ENCODE peak calls at places on chromosome 7, in eight cellular contexts. I is endodermal cell, Z is spleen, D is ascending aorta, J is H9, N is H1, A is fibroblast of lung, Q is PC-3. S is an unnamed sample. For H3K4me1 and H3K27me3, the result is how much of the 10 kb centered on the place peaks cover.

GRCh38 chr7:141593134-141593533 is 41.9 kb downstream of the AGK start:
- DNase-seq in Q (no peak), D (no peak), I (no peak), Z (no peak), A (peak), N (no peak), J (no peak), S (peak)

GRCh38 chr7:140159487-140159886 is 17.3 kb downstream of the KDM7A start:
- DNase-seq in Q (no peak), I (no peak), D (no peak), J (no peak), A (no peak), N (no peak), Z (no peak), S (no peak)

GRCh38 chr7:81159402-81159801 is 240.6 kb upstream of the SEMA3C start:
- DNase-seq in I (no peak), J (no peak), N (no peak), D (no peak), A (no peak), Q (peak), Z (no peak), S (peak)

GRCh38 chr7:127250312-127251047 is 2.3 kb downstream of the GRM8 start:
- DNase-seq in N (no peak), Q (peak), I (no peak), Z (no peak), A (no peak), J (no peak), D (no peak), S (no peak)

GRCh38 chr7:30284298-30285066 is at the start of gene ZNRF2:
- DNase-seq in D (peak), Z (peak), Q (peak), N (peak), I (peak), A (peak), J (peak), S (peak)

GRCh38 chr7:50418086-50418515 is 32.0 kb downstream of the FIGNL1 start:
- DNase-seq in D (peak), J (peak), I (peak), Q (peak), A (peak), N (peak), Z (peak), S (peak)

GRCh38 chr7:55148992-55149391 is 130.2 kb downstream of the EGFR start:
- DNase-seq in I (no peak), N (no peak), J (no peak), A (peak), D (no peak), Q (no peak), Z (no peak), S (no peak)

GRCh38 chr7:5549096-5549896 is 125.7 kb upstream of the TNRC18 start:
- DNase-seq in I (peak), J (no peak), Q (peak), D (no peak), A (peak), N (no peak), Z (no peak), S (peak)

GRCh38 chr7:158527495-158527894 is 60.1 kb downstream of the PTPRN2 start:
- DNase-seq in N (no peak), D (no peak), I (no peak), A (no peak), Z (no peak), Q (no peak), J (no peak), S (no peak)

GRCh38 chr7:105098863-105099515 is 85.0 kb downstream of the KMT2E start:
- DNase-seq in J (no peak), Z (no peak), Q (peak), I (no peak), D (no peak), A (no peak), N (no peak), S (no peak)

GRCh38 chr7:109003742-109004141 is 434.1 kb downstream of the DNAJB9 start:
- DNase-seq in D (no peak), N (peak), Z (no peak), Q (no peak), I (no peak), A (no peak), J (no peak), S (peak)

GRCh38 chr7:17298102-17298839 is at the start of gene AHR:
- DNase-seq in J (peak), I (peak), N (peak), Q (peak), D (peak), Z (peak), A (peak), S (peak)

GRCh38 chr7:92877367-92877766 is 41.0 kb upstream of the CDK6 start:
- DNase-seq in J (no peak), D (no peak), Q (no peak), Z (no peak), N (no peak), I (no peak), A (no peak), S (no peak)

GRCh38 chr7:42096681-42097637 is 140.1 kb downstream of the GLI3 start:
- DNase-seq in J (no peak), D (no peak), N (no peak), Z (no peak), A (peak), Q (no peak), I (no peak), S (no peak)

GRCh38 chr7:29892231-29892630 is 85.9 kb downstream of the WIPF3 start:
- DNase-seq in A (no peak), Q (no peak), J (no peak), I (no peak), N (no peak), Z (no peak), D (no peak), S (peak)

GRCh38 chr7:140049339-140050024 is 13.3 kb downstream of the PARP12 start:
- DNase-seq in Q (peak), N (no peak), Z (no peak), D (no peak), A (no peak), J (no peak), I (no peak), S (no peak)

GRCh38 chr7:143323650-143324049 is 7.7 kb downstream of the CLCN1 start:
- DNase-seq in I (no peak), Z (no peak), D (no peak), A (no peak), Q (no peak), N (no peak), J (no peak), S (no peak)

GRCh38 chr7:115368998-115369397 is 447.1 kb downstream of the MDFIC start:
- DNase-seq in D (no peak), A (no peak), I (no peak), Q (no peak), J (no peak), N (no peak), Z (no peak), S (no peak)

GRCh38 chr7:20280475-20281351 is 50.0 kb upstream of the ITGB8 start:
- DNase-seq in Z (no peak), I (no peak), Q (peak), D (no peak), J (no peak), A (peak), N (no peak), S (peak)

GRCh38 chr7:121544726-121545125 is 148.6 kb upstream of the FAM3C start:
- DNase-seq in Z (no peak), N (no peak), A (peak), J (no peak), I (peak), D (no peak), Q (peak), S (no peak)

GRCh38 chr7:47505317-47506007 is 76.4 kb downstream of the TNS3 start:
- DNase-seq in J (no peak), Z (no peak), N (no peak), I (no peak), A (no peak), D (no peak), Q (no peak), S (no peak)

GRCh38 chr7:38311329-38311937 is 38.0 kb upstream of the TARP start:
- DNase-seq in I (no peak), D (no peak), Q (no peak), A (no peak), J (no peak), Z (peak), N (no peak), S (peak)

GRCh38 chr7:117458977-117459583 is 20.7 kb upstream of the CFTR start:
- DNase-seq in A (peak), I (no peak), Q (peak), Z (no peak), J (no peak), D (no peak), N (no peak), S (no peak)

GRCh38 chr7:140653319-140654108 is 12.9 kb upstream of the DENND2A start:
- DNase-seq in Q (peak), N (no peak), J (peak), I (peak), D (peak), Z (peak), A (peak), S (peak)

GRCh38 chr7:78398081-78398480 is 599.5 kb downstream of the PHTF2 start:
- DNase-seq in A (no peak), J (no peak), Z (no peak), Q (no peak), I (no peak), N (no peak), D (no peak), S (no peak)

GRCh38 chr7:75776295-75776971 is 4.4 kb upstream of the CCL26 start:
- DNase-seq in Q (peak), N (no peak), D (no peak), J (no peak), A (peak), Z (no peak), I (no peak), S (no peak)

GRCh38 chr7:102897211-102897621 is 15.6 kb upstream of the LRRC17 start:
- DNase-seq in Z (no peak), D (no peak), N (no peak), I (no peak), J (no peak), A (peak), Q (no peak), S (no peak)

GRCh38 chr7:64098-64521 is 128.3 kb upstream of the FAM20C start:
- DNase-seq in I (peak), D (no peak), J (peak), A (peak), Z (peak), N (no peak), Q (peak), S (peak)

GRCh38 chr7:37212526-37212925 is 236.1 kb downstream of the ELMO1 start:
- DNase-seq in J (no peak), A (peak), I (peak), Z (no peak), Q (no peak), N (no peak), D (no peak), S (no peak)

GRCh38 chr7:37211097-37211496 is 237.6 kb downstream of the ELMO1 start:
- DNase-seq in Q (no peak), Z (no peak), A (peak), D (no peak), N (no peak), J (no peak), I (no peak), S (no peak)

GRCh38 chr7:37208528-37208927 is 240.1 kb downstream of the ELMO1 start:
- DNase-seq in Z (no peak), J (peak), Q (peak), D (peak), A (peak), N (no peak), I (peak), S (peak)

GRCh38 chr7:37215524-37215923 is 233.1 kb downstream of the ELMO1 start:
- DNase-seq in Q (no peak), A (no peak), J (no peak), Z (no peak), N (no peak), I (peak), D (no peak), S (no peak)

GRCh38 chr7:37212051-37212450 is 236.6 kb downstream of the ELMO1 start:
- DNase-seq in I (no peak), Q (no peak), A (no peak), D (no peak), J (no peak), N (no peak), Z (no peak), S (no peak)
- H3K4me1 ChIP-seq in I (under half), Q (under half), A (under half), D (under half), J (under half), N (under half), Z (under half), S (under half)

DNA sequence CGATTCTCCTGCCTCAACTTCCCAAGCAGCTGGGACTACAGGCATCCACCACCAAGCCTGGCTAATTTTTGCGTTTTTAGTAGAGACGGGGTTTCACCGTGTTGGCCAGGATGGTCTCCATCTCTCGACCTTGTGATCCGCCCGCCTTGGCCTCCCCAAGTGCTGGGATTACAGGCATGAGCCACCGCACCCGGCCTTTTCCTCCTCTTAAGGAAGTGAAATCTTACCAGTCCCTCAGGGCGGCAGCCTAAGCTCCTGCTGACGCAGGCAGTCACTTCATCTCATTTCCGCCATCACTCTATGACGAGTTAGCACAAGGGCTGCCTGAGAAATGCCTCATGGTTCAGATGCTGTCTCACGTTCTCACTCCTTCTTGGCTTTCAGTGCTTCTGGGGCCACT is 246.0 kb upstream of the SHH start:
- DNase-seq in A (no peak), I (no peak), Q (no peak), Z (no peak), D (no peak), N (no peak), J (no peak), S (no peak)
- H3K27me3 ChIP-seq in A (under half), I (under half), Q (under half), Z (under half), D (under half), N (under half), J (under half), S (under half)

GRCh38 chr7:2116903-2117680 is 115.7 kb downstream of the MAD1L1 start:
- DNase-seq in J (no peak), Q (no peak), D (no peak), N (no peak), I (no peak), Z (no peak), A (peak), S (peak)

GRCh38 chr7:2118630-2119190 is 114.0 kb downstream of the MAD1L1 start:
- DNase-seq in J (no peak), Z (no peak), I (no peak), A (no peak), Q (no peak), N (no peak), D (no peak), S (no peak)

GRCh38 chr7:2116086-2116810 is 116.5 kb downstream of the MAD1L1 start:
- DNase-seq in D (no peak), A (peak), I (no peak), N (no peak), Z (no peak), J (no peak), Q (peak), S (no peak)

GRCh38 chr7:2117681-2118045 is 115.1 kb downstream of the MAD1L1 start:
- DNase-seq in I (no peak), N (no peak), D (no peak), Z (no peak), Q (no peak), J (no peak), A (no peak), S (no peak)

DNA sequence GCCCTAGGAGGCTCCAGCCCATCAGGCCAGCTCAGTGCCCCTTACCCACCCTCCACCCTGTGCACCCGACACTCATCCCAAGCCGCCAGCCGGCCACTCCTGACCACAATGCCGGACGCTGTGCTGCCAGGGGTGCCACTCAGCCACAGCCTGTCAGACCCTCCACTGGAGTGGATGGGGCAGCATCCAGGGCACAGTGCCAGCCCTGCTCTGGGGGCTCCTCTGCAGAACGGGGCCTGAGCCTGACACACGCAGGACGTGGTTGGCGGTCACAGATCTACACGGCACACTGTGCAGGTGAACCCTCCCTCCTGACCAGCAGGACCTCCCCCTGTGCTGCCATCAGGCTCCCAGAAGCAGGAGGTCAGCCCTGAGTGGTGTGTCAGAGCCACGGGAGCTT is 114.7 kb downstream of the MAD1L1 start:
- DNase-seq in Z (no peak), D (no peak), J (no peak), I (no peak), A (no peak), N (no peak), Q (no peak), S (no peak)
- H3K4me1 ChIP-seq in Z (under half), D (under half), J (under half), I (under half), A (under half), N (under half), Q (under half), S (under half)

DNA sequence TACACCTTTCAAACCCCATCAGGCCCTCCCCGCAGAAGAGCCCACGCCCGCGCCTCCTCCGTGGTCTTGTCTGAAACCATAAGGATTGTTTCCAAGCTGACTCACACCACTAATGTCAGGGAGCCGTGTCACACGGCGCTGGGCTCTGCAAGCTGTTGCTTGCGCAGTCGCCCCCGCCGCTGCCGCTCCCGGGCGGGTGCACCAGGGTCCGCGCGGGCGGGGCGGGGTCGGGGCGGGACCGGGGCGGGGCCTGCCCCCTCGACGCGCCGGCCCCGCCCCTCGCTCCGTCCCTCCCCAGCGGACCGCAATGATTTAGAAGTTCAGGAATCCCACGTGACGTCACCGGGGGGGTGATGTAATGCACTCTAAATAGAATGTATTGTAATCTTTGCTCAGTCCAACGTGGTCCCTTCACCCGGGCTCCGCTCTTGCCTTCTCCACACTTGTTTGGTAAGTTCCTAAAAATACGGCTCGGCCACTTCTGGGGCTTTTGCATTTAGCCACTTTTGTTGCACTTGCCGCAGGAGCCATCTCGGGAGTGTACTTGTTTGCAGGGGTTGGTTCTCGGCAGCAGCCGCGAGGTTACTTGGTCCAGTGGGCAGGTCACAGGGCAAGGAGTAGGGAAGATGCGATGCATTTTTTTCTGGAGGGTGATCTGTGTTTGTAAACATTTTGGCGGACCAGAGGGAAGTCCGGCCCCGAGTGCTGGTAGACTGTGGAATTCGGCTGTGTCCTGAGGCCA is 3.2 kb upstream of the CREB5 start:
- DNase-seq in D (peak), N (peak), J (peak), I (peak), A (peak), Q (peak), Z (peak), S (peak)
- H3K27me3 ChIP-seq in D (under half), N (half or more), J (under half), I (half or more), A (under half), Q (under half), Z (half or more), S (half or more)

GRCh38 chr7:107998150-107998549 is 4.8 kb downstream of the LAMB1 start:
- DNase-seq in D (no peak), A (no peak), N (no peak), Z (no peak), I (no peak), J (no peak), Q (peak), S (no peak)

GRCh38 chr7:107999814-108000560 is 3.0 kb downstream of the LAMB1 start:
- DNase-seq in J (no peak), I (no peak), D (no peak), Z (no peak), N (no peak), A (no peak), Q (no peak), S (no peak)

GRCh38 chr7:107996072-107996824 is 6.7 kb downstream of the LAMB1 start:
- DNase-seq in D (no peak), N (no peak), I (no peak), Z (no peak), J (no peak), A (peak), Q (peak), S (no peak)

GRCh38 chr7:108000875-108001758 is 1.8 kb downstream of the LAMB1 start:
- DNase-seq in Q (peak), Z (no peak), I (peak), J (peak), N (peak), A (peak), D (no peak), S (peak)

DNA sequence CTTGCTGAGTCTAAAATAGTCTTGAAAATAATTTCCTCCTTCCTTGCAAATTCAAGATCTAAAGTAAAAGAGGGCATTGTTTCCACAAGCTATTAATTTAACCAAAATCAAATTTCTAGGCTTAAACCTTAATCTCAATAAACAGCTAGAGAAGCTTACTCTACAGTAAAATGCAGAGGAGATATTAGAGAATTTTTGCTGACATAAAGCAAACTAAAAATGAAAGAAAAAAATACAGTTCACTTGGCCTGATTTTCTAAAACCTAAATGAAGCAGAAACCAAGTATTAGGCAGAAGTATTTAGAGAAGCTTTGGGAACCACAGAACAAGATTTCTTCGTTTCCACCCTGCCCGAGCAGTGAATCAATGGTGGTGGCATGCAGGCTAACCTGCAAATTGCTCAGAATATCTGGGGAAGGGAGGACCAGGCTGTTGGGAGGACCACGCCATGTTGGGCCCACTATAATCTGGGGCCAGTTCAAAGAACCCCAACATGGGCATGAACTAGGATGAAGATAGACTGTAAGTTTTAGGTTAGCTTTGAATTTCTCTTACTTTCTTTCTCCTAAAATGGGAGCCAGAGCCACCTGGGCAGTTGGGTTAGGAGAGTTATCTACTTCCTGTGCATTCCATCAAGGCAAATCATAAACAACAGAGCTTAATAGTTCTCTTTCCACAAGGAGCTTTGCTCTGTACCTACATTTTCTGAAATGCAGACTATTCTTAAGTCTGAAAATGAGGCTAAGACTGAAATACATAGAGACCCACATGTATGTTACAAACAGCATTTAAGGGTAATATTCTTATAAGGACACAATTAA is 4.1 kb downstream of the LAMB1 start:
- DNase-seq in I (no peak), D (no peak), N (no peak), Z (no peak), Q (no peak), A (no peak), J (no peak), S (no peak)
- H3K4me1 ChIP-seq in I (under half), D (under half), N (under half), Z (under half), Q (half or more), A (under half), J (under half), S (under half)